ENCODE peak calls at places on chromosomes 4 and X, in ten cellular contexts. N is neuronal stem cell; T is stimulated activated CD8-positive, alpha-beta memory T cell treated with anti-CD3 and anti-CD28 coated beads, Interleukin-7, amount 100 ng/mL, for 1 hour; K is NCI-H1417; H is stimulated activated CD4-positive, alpha-beta T cell treated with anti-CD3 and anti-CD28 coated beads, Interleukin-12 subunit alpha, Interleukin-12 subunit beta, amount 100 ng/mL, for 48 hours; B is D341Med; A is endothelial cell; M is amniotic stem cell; F is hepatic stellate cell; J is GM10248. Y is an unnamed sample.

GRCh38 chrX:23981711-23982110 is 45.3 kb downstream of the KLHL15 start:
- DNase-seq in N (no peak), T (no peak), K (no peak), H (no peak), B (no peak), A (no peak), M (no peak), F (no peak), J (no peak), Y (no peak)

GRCh38 chr4:138702471-138702870 is 313.1 kb upstream of the NOCT start:
- DNase-seq in N (no peak), T (no peak), K (no peak), H (no peak), B (no peak), A (no peak), M (no peak), F (no peak), J (no peak), Y (no peak)

GRCh38 chrX:134480061-134480460 is 20.1 kb downstream of the HPRT1 start:
- DNase-seq in N (no peak), T (no peak), K (no peak), H (no peak), B (no peak), A (no peak), M (no peak), F (no peak), J (no peak), Y (no peak)

GRCh38 chrX:34631826-34632225 is 25.3 kb downstream of the TMEM47 start:
- DNase-seq in N (no peak), T (no peak), K (no peak), H (no peak), B (no peak), A (no peak), M (no peak), F (no peak), J (no peak), Y (no peak)

GRCh38 chr4:158811704-158812103 is 42.9 kb downstream of the FNIP2 start:
- DNase-seq in N (no peak), T (no peak), K (no peak), H (no peak), B (no peak), A (no peak), M (no peak), F (no peak), J (no peak), Y (no peak)

GRCh38 chr4:47942420-47942819 is 28.0 kb upstream of the NFXL1 start:
- DNase-seq in N (no peak), T (no peak), K (no peak), H (no peak), B (no peak), A (no peak), M (no peak), F (no peak), J (no peak), Y (no peak)

GRCh38 chr4:1371151-1371830 is 24.3 kb downstream of the UVSSA start:
- DNase-seq in N (no peak), T (no peak), K (no peak), H (no peak), B (no peak), A (no peak), M (no peak), F (no peak), J (no peak), Y (no peak)

GRCh38 chr4:83527671-83528070 is 8.2 kb upstream of the GPAT3 start:
- DNase-seq in N (no peak), T (no peak), K (no peak), H (no peak), B (no peak), A (no peak), M (no peak), F (no peak), J (no peak), Y (no peak)

GRCh38 chr4:146495277-146495676 is 26.5 kb downstream of the SLC10A7 start:
- DNase-seq in N (no peak), T (no peak), K (no peak), H (no peak), B (no peak), A (no peak), M (no peak), F (no peak), J (no peak), Y (no peak)

GRCh38 chr4:22573198-22573597 is 57.3 kb upstream of the ADGRA3 start:
- DNase-seq in N (no peak), T (no peak), K (no peak), H (no peak), B (peak), A (no peak), M (no peak), F (no peak), J (no peak), Y (no peak)

GRCh38 chrX:95612350-95612749 is 1072.3 kb upstream of the DIAPH2 start:
- DNase-seq in N (no peak), T (no peak), K (no peak), H (no peak), B (no peak), A (no peak), M (no peak), F (no peak), J (no peak), Y (no peak)

GRCh38 chr4:70855464-70855863 is 15.8 kb upstream of the GRSF1 start:
- DNase-seq in N (no peak), T (no peak), K (no peak), H (no peak), B (no peak), A (no peak), M (no peak), F (no peak), J (no peak), Y (no peak)

GRCh38 chr4:184934184-184934583 is 84.1 kb upstream of the HELT start:
- DNase-seq in N (no peak), T (no peak), K (no peak), H (no peak), B (no peak), A (no peak), M (no peak), F (no peak), J (no peak), Y (no peak)

GRCh38 chr4:169045862-169046584 is 36.0 kb upstream of the CBR4 start:
- DNase-seq in N (no peak), T (no peak), K (peak), H (no peak), B (peak), A (no peak), M (no peak), F (no peak), J (no peak), Y (no peak)

GRCh38 chr4:139958738-139959096 is 195.3 kb downstream of the MAML3 start:
- DNase-seq in N (no peak), T (no peak), K (no peak), H (no peak), B (no peak), A (no peak), M (no peak), F (no peak), J (no peak), Y (no peak)

GRCh38 chrX:78123190-78123589 is 16.3 kb downstream of the TAF9B start:
- DNase-seq in N (no peak), T (no peak), K (no peak), H (no peak), B (no peak), A (no peak), M (no peak), F (no peak), J (no peak), Y (peak)

GRCh38 chr4:169040559-169041261 is 30.7 kb upstream of the CBR4 start:
- DNase-seq in N (no peak), T (no peak), K (no peak), H (no peak), B (no peak), A (no peak), M (no peak), F (no peak), J (no peak), Y (no peak)

GRCh38 chr4:9923195-9923812 is 98.0 kb downstream of the SLC2A9 start:
- DNase-seq in N (no peak), T (no peak), K (no peak), H (no peak), B (no peak), A (no peak), M (no peak), F (no peak), J (no peak), Y (no peak)